ENCODE peak calls at places on chromosomes 12 and 14, in four cellular contexts. Y is K562, T is HepG2, J is GM12878. B is an unnamed sample.
A peak's percentile ranks its signal among the peaks of the same experiment; 100 is the strongest.

GRCh38 chr14:71139058-71139946 is 232.0 kb downstream of the PCNX1 start:
- DNase-seq in Y (peak; percentile 71), T (peak; percentile 31), J (peak; percentile 17), B (peak; percentile 78)

GRCh38 chr14:71049435-71050147 is 142.3 kb downstream of the PCNX1 start:
- DNase-seq in Y (no peak), T (no peak), J (no peak), B (no peak)

GRCh38 chr14:93785423-93785822 is 2.9 kb downstream of the PRIMA1 start:
- DNase-seq in Y (no peak), T (no peak), J (no peak), B (no peak)

GRCh38 chr12:104376650-104377506 is 73.3 kb downstream of the EID3 start:
- DNase-seq in Y (no peak), T (no peak), J (no peak), B (no peak)

GRCh38 chr12:54028324-54029201 is at the start of gene HOXC6:
- DNase-seq in Y (peak; percentile 74), T (no peak), J (no peak), B (no peak)

GRCh38 chr14:104228221-104228620 is 89.8 kb downstream of the KIF26A start:
- DNase-seq in Y (no peak), T (no peak), J (no peak), B (peak; percentile 7)

GRCh38 chr12:122350444-122350843 is 72.0 kb downstream of the CLIP1 start:
- DNase-seq in Y (peak; percentile 20), T (no peak), J (no peak), B (no peak)

GRCh38 chr12:117030187-117030896 is 68.9 kb downstream of the TESC start:
- DNase-seq in Y (no peak), T (no peak), J (no peak), B (no peak)

GRCh38 chr14:51095854-51096823 is 1.2 kb upstream of the TRIM9 start:
- DNase-seq in Y (no peak), T (no peak), J (no peak), B (no peak)

GRCh38 chr12:46342562-46343033 is 30.0 kb downstream of the SLC38A2 start:
- DNase-seq in Y (no peak), T (peak; percentile 64), J (no peak), B (peak; percentile 35)

GRCh38 chr12:6312529-6313325 is 2.2 kb downstream of the PLEKHG6 start:
- DNase-seq in Y (peak; percentile 24), T (no peak), J (peak; percentile 94), B (peak; percentile 68)

GRCh38 chr14:70002589-70003240 is 123.5 kb downstream of the SMOC1 start:
- DNase-seq in Y (no peak), T (peak; percentile 59), J (no peak), B (no peak)

GRCh38 chr12:88432536-88433462 is 147.5 kb downstream of the KITLG start:
- DNase-seq in Y (no peak), T (no peak), J (no peak), B (no peak)

GRCh38 chr14:61930101-61930857 is 168.1 kb downstream of the SNAPC1 start:
- DNase-seq in Y (no peak), T (no peak), J (no peak), B (no peak)

GRCh38 chr12:56947633-56948535 is 9.5 kb downstream of the RDH16 start:
- DNase-seq in Y (no peak), T (peak; percentile 39), J (no peak), B (peak; percentile 28)

GRCh38 chr12:65756956-65757511 is 67.2 kb upstream of the HMGA2 start:
- DNase-seq in Y (no peak), T (no peak), J (peak; percentile 87), B (no peak)

GRCh38 chr12:98259667-98260066 is 255.7 kb upstream of the TMPO start:
- DNase-seq in Y (no peak), T (no peak), J (peak; percentile 38), B (no peak)

GRCh38 chr12:87119713-87120112 is 863.5 kb upstream of the MGAT4C start:
- DNase-seq in Y (no peak), T (no peak), J (no peak), B (no peak)

GRCh38 chr14:95514131-95515079 is 2.0 kb downstream of the SYNE3 start:
- DNase-seq in Y (no peak), T (no peak), J (no peak), B (no peak)

GRCh38 chr14:33127531-33127930 is 188.9 kb downstream of the NPAS3 start:
- DNase-seq in Y (no peak), T (no peak), J (no peak), B (no peak)

GRCh38 chr14:57061009-57061711 is 207.5 kb downstream of the EXOC5 start:
- DNase-seq in Y (no peak), T (no peak), J (no peak), B (no peak)

GRCh38 chr14:73235531-73236155 is 1.7 kb upstream of the PAPLN start:
- DNase-seq in Y (no peak), T (no peak), J (no peak), B (peak; percentile 41)

GRCh38 chr12:47903151-47903611 is 1.6 kb downstream of the VDR start:
- DNase-seq in Y (no peak), T (no peak), J (no peak), B (no peak)

GRCh38 chr12:47441490-47441889 is 264.3 kb downstream of the RPAP3 start:
- DNase-seq in Y (no peak), T (no peak), J (no peak), B (no peak)

GRCh38 chr12:40031965-40032364 is 73.9 kb downstream of the SLC2A13 start:
- DNase-seq in Y (no peak), T (no peak), J (no peak), B (no peak)

GRCh38 chr14:47590763-47591162 is 84.6 kb downstream of the MDGA2 start:
- DNase-seq in Y (no peak), T (no peak), J (no peak), B (no peak)

GRCh38 chr14:89241934-89242670 is 174.9 kb downstream of the FOXN3 start:
- DNase-seq in Y (no peak), T (no peak), J (no peak), B (no peak)

GRCh38 chr12:131369094-131369845 is 341.6 kb upstream of the SFSWAP start:
- DNase-seq in Y (no peak), T (no peak), J (no peak), B (no peak)

GRCh38 chr14:34604990-34605389 is 25.0 kb downstream of the SNX6 start:
- DNase-seq in Y (no peak), T (no peak), J (no peak), B (no peak)
- TF ChIP-seq SP1 in Y (no peak), T (no peak), J (no peak), B (no peak)

GRCh38 chr14:99571303-99571986 is 32.6 kb downstream of the CCDC85C start:
- DNase-seq in Y (no peak), T (no peak), J (no peak), B (no peak)
- TF ChIP-seq NR2C2 in Y (no peak), T (no peak), J (no peak), B (no peak)

GRCh38 chr14:45249847-45250575 is 3.0 kb downstream of the MIS18BP1 start:
- DNase-seq in Y (no peak), T (peak; percentile 29), J (no peak), B (no peak)
- TF ChIP-seq SP1 in Y (no peak), T (no peak), J (no peak), B (no peak)

GRCh38 chr12:80752464-80752863 is 35.8 kb downstream of the MYF5 start:
- DNase-seq in Y (no peak), T (no peak), J (no peak), B (no peak)

GRCh38 chr12:80761818-80762217 is 45.1 kb downstream of the MYF5 start:
- DNase-seq in Y (no peak), T (peak; percentile 55), J (no peak), B (no peak)

GRCh38 chr12:80754259-80754658 is 37.5 kb downstream of the MYF5 start:
- DNase-seq in Y (no peak), T (no peak), J (no peak), B (no peak)

DNA sequence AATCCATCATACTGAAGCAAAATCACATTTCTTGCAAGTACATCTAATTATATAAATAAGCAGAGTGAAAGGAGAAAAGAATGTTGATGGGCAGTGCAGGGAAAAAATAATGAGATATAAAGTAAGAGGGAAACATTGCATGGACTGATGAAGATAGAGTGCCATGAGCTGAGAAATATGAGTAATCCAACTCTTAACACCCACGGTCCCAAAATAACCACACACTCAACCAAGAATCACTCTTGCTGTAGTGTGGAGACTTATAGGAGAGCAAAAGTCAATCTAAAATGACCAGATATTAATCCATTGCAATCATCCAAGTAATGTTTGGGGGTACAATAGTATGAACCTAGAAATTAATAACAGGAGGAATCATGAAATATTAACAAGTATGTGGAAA is 40.2 kb downstream of the MYF5 start:
- DNase-seq in Y (no peak), T (no peak), J (no peak), B (no peak)
- TF ChIP-seq NR2C2 in Y (no peak), T (no peak), J (no peak), B (no peak)

GRCh38 chr12:41709012-41709411 is 435.7 kb downstream of the GXYLT1 start:
- DNase-seq in Y (no peak), T (no peak), J (no peak), B (no peak)

GRCh38 chr12:41706376-41706775 is 438.3 kb downstream of the GXYLT1 start:
- DNase-seq in Y (no peak), T (no peak), J (no peak), B (no peak)

DNA sequence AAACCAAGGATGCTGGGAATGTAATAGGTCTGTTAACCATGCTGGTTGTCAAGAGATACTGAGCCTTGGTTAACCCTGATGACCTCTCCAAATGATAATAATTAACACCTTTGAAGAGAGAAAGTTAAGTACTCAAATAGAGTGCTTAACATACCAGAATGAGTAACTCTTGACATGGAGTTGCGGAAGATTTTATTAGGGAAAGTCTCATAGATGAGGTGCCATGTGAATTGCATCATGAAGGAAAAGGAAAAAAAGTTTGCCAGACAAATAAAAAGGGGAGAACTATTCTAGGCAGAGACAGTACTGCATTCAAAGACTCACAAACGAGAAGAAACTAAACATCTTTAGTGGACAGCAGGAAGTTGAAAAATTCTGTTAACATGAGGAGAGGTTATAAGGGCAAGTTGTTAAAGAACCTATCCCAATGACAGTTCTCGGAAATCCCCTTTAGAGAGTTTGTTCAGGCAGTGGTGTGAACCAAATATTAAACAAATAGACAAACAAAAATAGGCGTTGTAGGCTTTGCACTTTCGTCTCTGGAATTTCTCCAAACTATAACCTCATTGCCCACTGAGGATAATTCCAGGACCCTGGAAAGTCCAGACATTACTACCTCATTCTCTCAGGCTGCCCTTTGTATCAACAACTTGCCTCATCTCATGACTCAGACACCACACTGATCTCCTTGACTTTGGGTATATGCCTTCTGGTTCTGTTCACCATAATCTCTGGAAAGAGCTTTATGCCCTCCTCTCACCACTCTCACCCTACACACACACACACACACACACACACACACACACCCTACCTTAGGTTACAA is 435.0 kb downstream of the GXYLT1 start:
- DNase-seq in Y (no peak), T (no peak), J (no peak), B (no peak)
- TF ChIP-seq SP1 in Y (no peak), T (no peak), J (no peak), B (no peak)